ENCODE peak calls at places on chromosomes 1 and 21, in five cellular contexts. D, L, G, X and P are unnamed samples.
A peak's percentile ranks its signal among the peaks of the same experiment; 100 is the strongest.

GRCh38 chr1:37498872-37499617 is 15.5 kb downstream of the MEAF6 start:
- DNase-seq in G (no peak), D (no peak), X (no peak), L (peak; percentile 78), P (no peak)

GRCh38 chr1:37808369-37809319 is 636 bp upstream of the YRDC start:
- DNase-seq in D (peak; percentile 37), X (no peak), L (peak; percentile 59), G (peak; percentile 63), P (peak; percentile 65)

GRCh38 chr1:236603896-236604217 is 459 bp downstream of the HEATR1 start:
- DNase-seq in D (peak; percentile 11), L (no peak), X (peak; percentile 13), G (no peak), P (peak; percentile 4)

GRCh38 chr1:1627842-1628655 is 3.9 kb upstream of the MMP23B start:
- DNase-seq in L (no peak), X (no peak), G (no peak), D (no peak), P (peak; percentile 55)

GRCh38 chr1:21901473-21901847 is 35.6 kb downstream of the HSPG2 start:
- DNase-seq in G (no peak), D (no peak), L (peak; percentile 81), X (no peak), P (peak; percentile 79)

GRCh38 chr1:208450958-208451357 is 206.8 kb upstream of the PLXNA2 start:
- DNase-seq in G (no peak), X (no peak), L (no peak), D (no peak), P (no peak)

GRCh38 chr1:2803086-2803930 is 1.8 kb upstream of the TTC34 start:
- DNase-seq in D (no peak), L (no peak), G (no peak), X (no peak), P (no peak)

GRCh38 chr1:154970631-154971340 is at the start of gene SHC1:
- DNase-seq in X (no peak), L (peak; percentile 91), G (peak; percentile 98), D (peak; percentile 83), P (peak; percentile 98)

GRCh38 chr1:32924881-32925344 is 23.7 kb upstream of the TMEM54 start:
- DNase-seq in G (no peak), X (no peak), L (no peak), D (peak; percentile 40), P (peak; percentile 86)

GRCh38 chr1:198107041-198107440 is 49.8 kb upstream of the NEK7 start:
- DNase-seq in G (no peak), L (no peak), X (no peak), D (no peak), P (no peak)

GRCh38 chr21:32112194-32112593 is 166.7 kb downstream of the MIS18A start:
- DNase-seq in L (no peak), X (no peak), G (no peak), D (no peak), P (no peak)

GRCh38 chr21:35664683-35665082 is 395.6 kb downstream of the SETD4 start:
- DNase-seq in G (no peak), L (no peak), D (no peak), X (no peak), P (no peak)

GRCh38 chr1:226443439-226443838 is 35.5 kb upstream of the PARP1 start:
- DNase-seq in X (no peak), L (no peak), G (no peak), D (no peak), P (no peak)

GRCh38 chr21:44812640-44813039 is 5.2 kb downstream of the SUMO3 start:
- DNase-seq in D (no peak), L (no peak), G (no peak), X (no peak), P (no peak)
- H3K36me3 ChIP-seq in D (peaks cover 56% of the 10 kb centered on the region), L (peaks cover 26% of the 10 kb centered on the region), G (no peaks in the 10 kb centered on the region), X (peaks cover 19% of the 10 kb centered on the region), P (peaks cover 3% of the 10 kb centered on the region)

DNA sequence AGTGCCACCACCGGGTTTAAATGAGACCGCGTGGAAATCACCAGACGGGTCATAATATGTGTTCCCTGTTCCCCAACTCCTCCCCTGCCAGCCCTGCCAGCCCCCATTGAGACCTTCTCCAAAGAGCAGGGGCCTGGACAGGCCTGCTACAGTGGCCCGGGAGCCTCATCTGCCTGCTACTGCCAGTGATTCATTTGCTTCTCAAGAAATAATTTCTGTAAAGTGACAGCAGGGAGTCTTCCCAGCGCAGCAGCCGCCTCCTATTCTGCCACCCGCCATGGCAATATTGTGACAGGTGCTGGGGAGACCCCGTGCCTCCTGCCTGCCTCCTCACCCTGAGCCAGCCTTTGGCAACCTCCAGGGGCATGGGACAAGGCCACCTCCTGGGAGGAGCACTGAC is 8.9 kb downstream of the IFFO2 start:
- DNase-seq in X (no peak), D (no peak), L (no peak), G (no peak), P (peak; percentile 40)
- H3K4me3 ChIP-seq in X (peak overlapping the region; percentile 23), D (no peak overlapping the region), L (no peak overlapping the region), G (no peak overlapping the region), P (no peak overlapping the region)

DNA sequence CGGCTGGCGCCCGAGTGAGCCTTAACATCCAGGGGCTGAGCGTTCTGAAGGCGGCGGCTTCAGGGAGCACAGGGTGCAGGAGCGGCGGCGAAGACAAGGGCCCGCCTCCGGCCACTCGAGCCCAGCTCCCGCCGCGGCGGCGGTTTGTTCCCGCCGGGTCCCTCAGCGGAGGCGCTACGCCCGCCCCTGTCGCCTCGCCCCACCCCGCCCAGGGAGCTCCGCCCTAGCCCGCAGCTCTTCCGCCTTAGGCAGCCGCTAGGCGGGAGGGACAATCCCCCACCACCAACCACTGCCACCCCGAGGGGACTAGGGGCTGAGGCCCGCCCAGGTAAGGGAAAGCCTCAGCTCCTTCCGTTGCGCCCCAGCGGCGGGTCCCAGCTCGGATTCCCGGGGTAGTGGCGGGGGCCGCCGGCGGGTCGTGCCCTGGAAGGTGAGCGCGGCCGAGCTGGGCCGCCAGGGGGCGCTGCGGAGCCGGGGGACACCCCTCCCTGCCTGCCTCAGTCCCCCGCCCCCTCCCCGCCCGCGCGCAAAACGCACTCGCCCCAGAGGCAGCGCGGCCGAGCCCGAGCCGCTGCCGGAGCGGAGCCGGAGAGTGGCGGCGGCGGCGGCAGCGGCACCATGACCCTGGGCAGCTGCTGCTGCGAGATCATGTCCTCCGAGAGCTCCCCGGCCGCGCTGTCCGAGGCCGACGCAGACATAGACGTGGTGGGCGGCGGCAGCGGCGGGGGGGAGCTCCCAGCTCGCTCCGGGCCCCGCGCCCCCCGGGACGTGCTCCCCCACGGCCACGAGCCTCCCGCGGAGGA is at the start of gene FOXD2:
- DNase-seq in L (peak; percentile 82), D (peak; percentile 88), X (peak; percentile 92), G (peak; percentile 92), P (peak; percentile 99)
- H3K27me3 ChIP-seq in L (peaks cover 44% of the 10 kb centered on the region), D (peaks cover 95% of the 10 kb centered on the region), X (peaks cover 28% of the 10 kb centered on the region), G (peaks cover 1% of the 10 kb centered on the region), P (peaks cover 97% of the 10 kb centered on the region)

GRCh38 chr1:63991685-63992084 is 211.7 kb upstream of the UBE2U start:
- DNase-seq in G (no peak), L (no peak), X (no peak), D (no peak), P (no peak)
- H3K36me3 ChIP-seq in G (no peaks in the 10 kb centered on the region), L (no peaks in the 10 kb centered on the region), X (no peaks in the 10 kb centered on the region), D (no peaks in the 10 kb centered on the region), P (no peaks in the 10 kb centered on the region)

DNA sequence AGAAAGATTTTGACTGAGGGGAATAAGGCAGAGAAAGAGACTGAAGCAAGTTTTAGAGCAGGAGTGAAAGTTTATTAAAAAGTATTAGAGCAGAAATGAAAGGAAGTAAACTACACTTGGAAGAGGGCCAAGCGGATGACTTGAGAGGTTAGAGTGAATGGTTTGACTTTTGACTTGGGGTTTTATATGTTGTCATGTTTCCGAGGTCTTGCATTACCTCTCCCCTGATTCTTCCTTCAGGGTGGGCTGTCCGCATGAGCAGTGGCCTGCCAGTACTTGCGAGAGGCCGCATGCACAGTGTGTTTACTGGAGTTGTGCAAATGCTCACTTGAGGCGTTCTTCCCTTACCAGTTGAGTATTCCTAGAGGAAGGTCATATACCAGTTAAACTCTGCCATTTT is 13.0 kb upstream of the DENND2D start:
- DNase-seq in L (no peak), X (peak; percentile 29), G (no peak), D (no peak), P (no peak)
- H3K4me3 ChIP-seq in L (no peak overlapping the region), X (peak overlapping the region; percentile 34), G (no peak overlapping the region), D (no peak overlapping the region), P (no peak overlapping the region)

GRCh38 chr21:33155457-33155856 is 74.3 kb upstream of the IFNAR2 start:
- DNase-seq in G (no peak), L (no peak), D (no peak), X (no peak), P (no peak)
- H3K27me3 ChIP-seq in G (no peaks in the 10 kb centered on the region), L (peaks cover 9% of the 10 kb centered on the region), D (peaks cover 7% of the 10 kb centered on the region), X (no peaks in the 10 kb centered on the region), P (no peaks in the 10 kb centered on the region)

GRCh38 chr1:202961220-202961880 is 3.2 kb upstream of the ADIPOR1 start:
- DNase-seq in D (no peak), L (no peak), X (no peak), G (no peak), P (no peak)

GRCh38 chr1:202957733-202958543 is at the start of gene ADIPOR1:
- DNase-seq in D (peak; percentile 75), X (peak; percentile 94), L (peak; percentile 85), G (peak; percentile 96), P (peak; percentile 100)

GRCh38 chr1:202958544-202959275 is 598 bp upstream of the ADIPOR1 start:
- DNase-seq in L (no peak), G (peak; percentile 25), X (peak; percentile 17), D (no peak), P (peak; percentile 65)

GRCh38 chr1:202954057-202954745 is 3.9 kb downstream of the ADIPOR1 start:
- DNase-seq in L (no peak), D (no peak), X (no peak), G (no peak), P (no peak)

DNA sequence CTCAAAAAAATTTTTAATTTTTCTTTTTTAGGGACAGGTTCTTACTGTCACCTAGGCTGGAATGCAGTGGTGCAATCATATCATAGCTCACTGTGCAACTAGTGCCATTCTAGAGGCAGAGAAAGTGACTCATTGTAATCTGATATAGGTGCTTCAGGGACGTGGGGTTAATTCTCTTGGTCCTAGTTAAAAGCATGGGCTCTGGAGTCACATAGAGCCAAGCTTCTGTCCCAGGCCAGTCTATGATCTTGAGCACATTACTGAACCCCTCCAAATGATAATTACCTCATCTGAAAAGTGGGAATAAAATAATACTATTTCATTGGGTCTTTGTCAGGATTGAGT is 1.1 kb upstream of the ADIPOR1 start:
- DNase-seq in L (no peak), D (no peak), X (no peak), G (no peak), P (no peak)
- H3K36me3 ChIP-seq in L (peaks cover 8% of the 10 kb centered on the region), D (peaks cover 17% of the 10 kb centered on the region), X (no peaks in the 10 kb centered on the region), G (no peaks in the 10 kb centered on the region), P (no peaks in the 10 kb centered on the region)

GRCh38 chr1:34167091-34167788 is 2.2 kb upstream of the CSMD2 start:
- DNase-seq in G (no peak), X (no peak), L (no peak), D (no peak), P (peak; percentile 41)

GRCh38 chr1:34163792-34164509 is 1.1 kb downstream of the CSMD2 start:
- DNase-seq in L (no peak), X (no peak), G (peak; percentile 6), D (peak; percentile 33), P (peak; percentile 82)

GRCh38 chr1:34164510-34165381 is at the start of gene CSMD2:
- DNase-seq in L (peak; percentile 1), X (no peak), D (peak; percentile 63), G (no peak), P (peak; percentile 88)

GRCh38 chr1:34166191-34167090 is 1.4 kb upstream of the CSMD2 start:
- DNase-seq in D (peak; percentile 40), X (no peak), L (no peak), G (no peak), P (peak; percentile 92)

GRCh38 chr1:34165422-34165921 is 442 bp upstream of the CSMD2 start:
- DNase-seq in G (no peak), L (no peak), X (no peak), D (no peak), P (peak; percentile 65)
- H3K4me3 ChIP-seq in G (no peak overlapping the region), L (no peak overlapping the region), X (no peak overlapping the region), D (no peak overlapping the region), P (peak overlapping the region; percentile 78)